ENCODE peak calls at places on chromosomes 3 and 15, in nine cellular contexts. G is endothelial cell of umbilical vein; P is NCI-H2081; L is NCI-H460; D is astrocyte of the spinal cord; F is activated CD4-positive, alpha-beta memory T cell treated with anti-CD3 and anti-CD28 coated beads, Interleukin-2, amount 10 ng/mL, durations not matched to agents 7 days and 5 days; E is AG08396; A is heart left ventricle; Q is pancreas. O is an unnamed sample.
A peak's percentile ranks its signal among the peaks of the same experiment; 100 is the strongest.

GRCh38 chr3:9913601-9914000 is 3.3 kb upstream of the IL17RC start:
- DNase-seq in F (no peak), E (no peak), P (no peak), L (no peak), G (no peak), A (no peak), D (no peak), Q (no peak), O (no peak)

GRCh38 chr15:66294157-66294931 is 976 bp downstream of the DIS3L start:
- DNase-seq in F (no peak), Q (peak; percentile 23), L (peak; percentile 44), D (peak; percentile 54), P (peak; percentile 65), G (peak; percentile 68), A (no peak), E (peak; percentile 75), O (peak; percentile 61)

GRCh38 chr3:155131104-155131503 is 51.0 kb downstream of the MME start:
- DNase-seq in D (peak; percentile 35), Q (no peak), G (peak; percentile 21), F (no peak), L (no peak), E (peak; percentile 22), P (no peak), A (peak; percentile 33), O (no peak)

GRCh38 chr3:157129782-157130137 is 30.2 kb downstream of the CCNL1 start:
- DNase-seq in A (no peak), D (peak; percentile 86), P (peak; percentile 28), G (peak; percentile 41), L (no peak), E (no peak), Q (no peak), F (peak; percentile 30), O (peak; percentile 77)

GRCh38 chr3:187833799-187834578 is 88.7 kb upstream of the BCL6 start:
- DNase-seq in G (no peak), L (no peak), P (no peak), Q (no peak), A (no peak), D (no peak), E (no peak), F (no peak), O (no peak)

GRCh38 chr3:30681276-30682211 is 75.1 kb downstream of the TGFBR2 start:
- DNase-seq in P (no peak), F (no peak), D (peak; percentile 40), Q (no peak), A (peak; percentile 69), G (peak; percentile 99), L (no peak), E (no peak), O (peak; percentile 75)

GRCh38 chr3:132134611-132135010 is 99.8 kb upstream of the CPNE4 start:
- DNase-seq in L (peak; percentile 40), A (no peak), E (peak; percentile 47), P (no peak), Q (no peak), D (peak; percentile 89), G (peak; percentile 92), F (no peak), O (no peak)

GRCh38 chr3:64291345-64291744 is 66.1 kb upstream of the PRICKLE2 start:
- DNase-seq in E (peak; percentile 68), A (peak; percentile 35), G (peak; percentile 22), D (peak; percentile 83), F (no peak), Q (no peak), L (no peak), P (no peak), O (no peak)

GRCh38 chr3:132660745-132661067 is 577 bp downstream of the UBA5 start:
- DNase-seq in L (no peak), A (no peak), E (peak; percentile 40), Q (no peak), F (no peak), P (no peak), D (no peak), G (peak; percentile 47), O (no peak)

GRCh38 chr15:92603743-92604470 is 51.7 kb downstream of the FAM174B start:
- DNase-seq in A (no peak), Q (no peak), P (no peak), L (no peak), F (no peak), G (no peak), E (no peak), D (peak; percentile 5), O (no peak)

GRCh38 chr3:194223951-194224350 is 88.0 kb downstream of the HES1 start:
- DNase-seq in A (no peak), E (no peak), G (no peak), P (no peak), F (no peak), D (no peak), Q (no peak), L (no peak), O (peak; percentile 42)

GRCh38 chr15:68312701-68313204 is 35.2 kb downstream of the FEM1B start:
- DNase-seq in E (no peak), P (no peak), Q (no peak), D (peak; percentile 24), G (no peak), L (no peak), F (peak; percentile 15), A (no peak), O (peak; percentile 82)

GRCh38 chr15:82093774-82094211 is 48.0 kb upstream of the MEX3B start:
- DNase-seq in F (no peak), G (peak; percentile 74), A (no peak), L (peak; percentile 84), P (no peak), E (peak; percentile 40), Q (no peak), D (peak; percentile 86), O (peak; percentile 82)

GRCh38 chr3:135229018-135229495 is 434.0 kb downstream of the EPHB1 start:
- DNase-seq in D (no peak), F (no peak), A (peak; percentile 45), L (no peak), P (peak; percentile 99), G (no peak), Q (no peak), E (no peak), O (no peak)

GRCh38 chr15:40095381-40096093 is 13.1 kb downstream of the BMF start:
- DNase-seq in Q (no peak), F (no peak), L (no peak), E (no peak), A (no peak), D (no peak), G (peak; percentile 35), P (no peak), O (no peak)

GRCh38 chr3:174247671-174248070 is 611.5 kb upstream of the NAALADL2 start:
- DNase-seq in P (no peak), F (no peak), Q (no peak), D (no peak), G (no peak), E (no peak), L (no peak), A (no peak), O (peak; percentile 56)

GRCh38 chr3:100334340-100335136 is at the start of gene NIT2:
- DNase-seq in G (peak; percentile 72), A (peak; percentile 92), D (peak; percentile 85), E (peak; percentile 94), L (peak; percentile 67), P (peak; percentile 74), F (peak; percentile 83), Q (peak; percentile 88), O (peak; percentile 96)

GRCh38 chr3:158347966-158348365 is 223.0 kb upstream of the MLF1 start:
- DNase-seq in P (no peak), D (peak; percentile 41), A (no peak), F (no peak), E (no peak), L (no peak), Q (no peak), G (peak; percentile 9), O (no peak)

GRCh38 chr3:44067431-44067830 is 174.3 kb upstream of the TOPAZ1 start:
- DNase-seq in Q (no peak), F (no peak), P (no peak), L (no peak), D (no peak), E (no peak), G (no peak), A (no peak), O (no peak)

GRCh38 chr15:81839387-81839786 is 206.4 kb downstream of the MEX3B start:
- DNase-seq in A (no peak), P (no peak), Q (no peak), E (no peak), G (no peak), D (no peak), F (no peak), L (no peak), O (no peak)

O was measured in islet precursor cell.